ENCODE peak calls at places on chromosome 15, in five cellular contexts. One of them, this sample, is unnamed.
A peak's percentile ranks its signal among the peaks of the same experiment; 100 is the strongest.

GRCh38 chr15:40334941-40335795 is 5.6 kb downstream of the CCDC9B start:
- DNase-seq in endodermal cell: no peak
- DNase-seq in astrocyte: no peak
- DNase-seq in right atrium auricular region: no peak
- DNase-seq in ovary: no peak
- DNase-seq in this sample: no peak

GRCh38 chr15:45179221-45179985 is 8.4 kb downstream of the SHF start:
- DNase-seq in endodermal cell: peak; percentile 91
- DNase-seq in astrocyte: no peak
- DNase-seq in right atrium auricular region: no peak
- DNase-seq in ovary: no peak
- DNase-seq in this sample: no peak

GRCh38 chr15:70815604-70816003 is 38.4 kb downstream of the LARP6 start:
- DNase-seq in endodermal cell: no peak
- DNase-seq in astrocyte: no peak
- DNase-seq in right atrium auricular region: no peak
- DNase-seq in ovary: no peak
- DNase-seq in this sample: no peak

GRCh38 chr15:69753867-69754266 is 301.2 kb downstream of the RPLP1 start:
- DNase-seq in endodermal cell: no peak
- DNase-seq in astrocyte: no peak
- DNase-seq in right atrium auricular region: no peak
- DNase-seq in ovary: no peak
- DNase-seq in this sample: no peak

GRCh38 chr15:92118162-92118935 is 264.8 kb downstream of the SLCO3A1 start:
- DNase-seq in endodermal cell: peak; percentile 66
- DNase-seq in astrocyte: peak; percentile 45
- DNase-seq in right atrium auricular region: no peak
- DNase-seq in ovary: no peak
- DNase-seq in this sample: no peak

GRCh38 chr15:39908186-39908585 is 11.9 kb downstream of the GPR176 start:
- DNase-seq in endodermal cell: no peak
- DNase-seq in astrocyte: peak; percentile 87
- DNase-seq in right atrium auricular region: no peak
- DNase-seq in ovary: no peak
- DNase-seq in this sample: no peak

GRCh38 chr15:74920472-74920871 is 13.8 kb upstream of the FAM219B start:
- DNase-seq in endodermal cell: no peak
- DNase-seq in astrocyte: no peak
- DNase-seq in right atrium auricular region: no peak
- DNase-seq in ovary: peak; percentile 4
- DNase-seq in this sample: no peak

GRCh38 chr15:69719527-69719926 is 266.9 kb downstream of the RPLP1 start:
- DNase-seq in endodermal cell: no peak
- DNase-seq in astrocyte: peak; percentile 34
- DNase-seq in right atrium auricular region: no peak
- DNase-seq in ovary: no peak
- DNase-seq in this sample: no peak

GRCh38 chr15:55276324-55276723 is 13.3 kb downstream of the RAB27A start:
- DNase-seq in endodermal cell: no peak
- DNase-seq in astrocyte: no peak
- DNase-seq in right atrium auricular region: no peak
- DNase-seq in ovary: no peak
- DNase-seq in this sample: no peak

GRCh38 chr15:75036269-75036668 is 12.9 kb downstream of the PPCDC start:
- DNase-seq in endodermal cell: peak; percentile 91
- DNase-seq in astrocyte: no peak
- DNase-seq in right atrium auricular region: no peak
- DNase-seq in ovary: no peak
- DNase-seq in this sample: no peak

GRCh38 chr15:40960926-40961325 is 7.7 kb downstream of the CHAC1 start:
- DNase-seq in endodermal cell: no peak
- DNase-seq in astrocyte: no peak
- DNase-seq in right atrium auricular region: no peak
- DNase-seq in ovary: no peak
- DNase-seq in this sample: no peak

GRCh38 chr15:55627730-55628368 is 39.7 kb upstream of the PYGO1 start:
- DNase-seq in endodermal cell: peak; percentile 52
- DNase-seq in astrocyte: peak; percentile 92
- DNase-seq in right atrium auricular region: no peak
- DNase-seq in ovary: no peak
- DNase-seq in this sample: no peak

GRCh38 chr15:67880651-67881182 is 40.9 kb upstream of the RNU6-1 start:
- DNase-seq in endodermal cell: no peak
- DNase-seq in astrocyte: peak; percentile 39
- DNase-seq in right atrium auricular region: no peak
- DNase-seq in ovary: no peak
- DNase-seq in this sample: no peak

DNA sequence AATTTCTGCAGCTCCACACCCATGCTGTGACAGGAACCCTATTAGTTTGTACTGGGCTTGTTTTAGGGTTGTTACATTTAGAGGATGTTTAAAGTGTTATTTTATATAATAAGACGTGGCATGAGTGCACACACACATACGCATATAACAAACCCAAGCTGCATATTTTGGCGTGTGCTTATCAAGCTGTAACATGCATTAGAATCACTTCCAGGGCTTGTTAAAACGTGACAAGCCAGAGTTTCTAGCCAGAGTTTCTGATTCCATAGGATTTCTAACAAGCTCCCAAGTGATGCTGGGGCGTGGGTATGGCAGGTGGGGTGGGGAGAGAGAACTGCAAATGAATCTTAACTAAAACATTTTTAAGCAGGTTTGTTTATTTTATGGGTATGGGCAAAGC is 17.4 kb downstream of the ONECUT1 start:
- DNase-seq in endodermal cell: peak; percentile 7
- DNase-seq in astrocyte: no peak
- DNase-seq in right atrium auricular region: no peak
- DNase-seq in ovary: no peak
- DNase-seq in this sample: no peak
- H3K27me3 ChIP-seq in endodermal cell: no peaks in the 10 kb centered on the region
- H3K27me3 ChIP-seq in astrocyte: peaks cover 19% of the 10 kb centered on the region
- H3K27me3 ChIP-seq in right atrium auricular region: no peaks in the 10 kb centered on the region
- H3K27me3 ChIP-seq in ovary: no peaks in the 10 kb centered on the region
- H3K27me3 ChIP-seq in this sample: peaks cover 2% of the 10 kb centered on the region

GRCh38 chr15:90895571-90896117 is 7.5 kb upstream of the MAN2A2 start:
- DNase-seq in endodermal cell: peak; percentile 66
- DNase-seq in astrocyte: no peak
- DNase-seq in right atrium auricular region: no peak
- DNase-seq in ovary: no peak
- DNase-seq in this sample: no peak
- TF ChIP-seq CTCF in endodermal cell: peak; percentile 40
- TF ChIP-seq CTCF in astrocyte: peak; percentile 14
- TF ChIP-seq CTCF in right atrium auricular region: no peak
- TF ChIP-seq CTCF in ovary: no peak
- TF ChIP-seq CTCF in this sample: no peak

GRCh38 chr15:101615986-101616848 is 36.0 kb downstream of the TM2D3 start:
- DNase-seq in endodermal cell: peak; percentile 89
- DNase-seq in astrocyte: peak; percentile 63
- DNase-seq in right atrium auricular region: peak; percentile 77
- DNase-seq in ovary: peak; percentile 84
- DNase-seq in this sample: no peak
- H3K4me3 ChIP-seq in endodermal cell: no peak overlapping the region
- H3K4me3 ChIP-seq in astrocyte: peak overlapping the region; percentile 36
- H3K4me3 ChIP-seq in right atrium auricular region: no peak overlapping the region
- H3K4me3 ChIP-seq in ovary: no peak overlapping the region
- H3K4me3 ChIP-seq in this sample: no peak overlapping the region

DNA sequence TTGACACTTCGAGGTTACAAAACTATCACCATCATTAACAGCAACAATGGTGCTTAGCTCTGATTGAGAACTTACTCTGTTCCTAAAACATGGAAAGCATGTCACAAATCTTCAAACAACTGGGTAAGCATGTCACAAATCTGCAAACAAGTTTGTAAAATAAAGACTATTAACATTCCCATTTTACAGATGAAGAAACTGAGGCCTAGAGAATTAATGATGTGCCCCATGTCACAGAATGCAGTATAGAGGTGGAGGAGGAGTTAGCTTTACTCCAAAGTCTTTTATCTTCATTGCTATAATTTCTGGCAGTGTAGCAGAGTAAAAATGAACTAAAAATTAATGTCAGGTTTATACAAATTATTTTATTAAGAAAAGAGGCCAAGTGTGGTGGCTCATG is 73.4 kb downstream of the NR2F2 start:
- DNase-seq in endodermal cell: no peak
- DNase-seq in astrocyte: no peak
- DNase-seq in right atrium auricular region: no peak
- DNase-seq in ovary: no peak
- DNase-seq in this sample: no peak
- H3K27me3 ChIP-seq in endodermal cell: peaks cover 96% of the 10 kb centered on the region
- H3K27me3 ChIP-seq in astrocyte: peaks cover 30% of the 10 kb centered on the region
- H3K27me3 ChIP-seq in right atrium auricular region: peaks cover 7% of the 10 kb centered on the region
- H3K27me3 ChIP-seq in ovary: no peaks in the 10 kb centered on the region
- H3K27me3 ChIP-seq in this sample: no peaks in the 10 kb centered on the region

DNA sequence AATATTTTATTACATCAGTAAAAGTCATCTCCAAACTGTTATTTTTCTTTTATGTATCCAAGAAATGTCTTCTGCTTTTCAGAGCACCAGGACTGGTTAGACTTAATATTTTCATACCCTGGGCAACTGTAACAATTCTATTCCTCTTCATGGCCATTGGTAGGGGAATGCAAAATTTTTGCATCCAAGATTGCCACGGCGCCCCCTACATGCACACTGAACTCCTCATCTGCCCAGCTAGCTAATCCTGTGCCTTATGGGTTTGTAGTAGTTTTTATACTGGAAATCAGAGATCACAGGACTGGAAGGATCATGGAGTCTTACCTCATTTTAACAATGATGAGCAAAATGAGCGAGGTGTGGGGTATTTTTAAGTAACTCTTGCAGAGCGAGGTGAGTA is 74.2 kb downstream of the CRTC3 start:
- DNase-seq in endodermal cell: peak; percentile 53
- DNase-seq in astrocyte: no peak
- DNase-seq in right atrium auricular region: no peak
- DNase-seq in ovary: no peak
- DNase-seq in this sample: no peak
- TF ChIP-seq CTCF in endodermal cell: peak; percentile 73
- TF ChIP-seq CTCF in astrocyte: peak; percentile 21
- TF ChIP-seq CTCF in right atrium auricular region: peak; percentile 54
- TF ChIP-seq CTCF in ovary: no peak
- TF ChIP-seq CTCF in this sample: peak; percentile 56

GRCh38 chr15:88897456-88898194 is 2.3 kb upstream of the HAPLN3 start:
- DNase-seq in endodermal cell: peak; percentile 77
- DNase-seq in astrocyte: peak; percentile 76
- DNase-seq in right atrium auricular region: peak; percentile 90
- DNase-seq in ovary: peak; percentile 88
- DNase-seq in this sample: no peak
- H3K4me3 ChIP-seq in endodermal cell: no peak overlapping the region
- H3K4me3 ChIP-seq in astrocyte: no peak overlapping the region
- H3K4me3 ChIP-seq in right atrium auricular region: no peak overlapping the region
- H3K4me3 ChIP-seq in ovary: no peak overlapping the region
- H3K4me3 ChIP-seq in this sample: no peak overlapping the region

GRCh38 chr15:66004618-66005262 is 135.4 kb downstream of the RAB11A start:
- DNase-seq in endodermal cell: peak; percentile 85
- DNase-seq in astrocyte: peak; percentile 12
- DNase-seq in right atrium auricular region: no peak
- DNase-seq in ovary: peak; percentile 28
- DNase-seq in this sample: no peak

GRCh38 chr15:66006986-66007385 is 137.7 kb downstream of the RAB11A start:
- DNase-seq in endodermal cell: no peak
- DNase-seq in astrocyte: peak; percentile 8
- DNase-seq in right atrium auricular region: no peak
- DNase-seq in ovary: no peak
- DNase-seq in this sample: no peak

GRCh38 chr15:65998486-65998885 is 129.2 kb downstream of the RAB11A start:
- DNase-seq in endodermal cell: no peak
- DNase-seq in astrocyte: no peak
- DNase-seq in right atrium auricular region: no peak
- DNase-seq in ovary: no peak
- DNase-seq in this sample: no peak

GRCh38 chr15:65996901-65997300 is 127.6 kb downstream of the RAB11A start:
- DNase-seq in endodermal cell: no peak
- DNase-seq in astrocyte: no peak
- DNase-seq in right atrium auricular region: no peak
- DNase-seq in ovary: no peak
- DNase-seq in this sample: no peak

DNA sequence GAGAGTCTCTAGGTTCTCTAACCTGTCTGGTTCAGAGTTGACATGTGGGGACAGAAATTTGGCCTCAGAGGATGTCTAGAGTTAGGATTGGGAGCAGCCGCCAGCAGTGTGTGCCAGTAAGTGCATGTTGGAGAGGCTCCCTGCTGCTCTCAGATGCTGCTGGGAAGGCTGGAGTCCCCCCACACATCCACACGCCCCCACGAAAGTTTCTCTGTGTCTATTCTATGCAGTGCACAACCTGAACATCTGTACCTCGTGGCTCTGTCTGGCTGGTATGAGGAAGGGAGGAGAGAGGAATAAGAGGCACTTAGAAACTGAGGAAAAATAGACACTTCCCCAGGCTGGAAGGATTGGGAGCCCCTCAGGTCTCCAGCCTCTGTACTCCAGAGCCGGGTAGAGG is 131.8 kb downstream of the RAB11A start:
- DNase-seq in endodermal cell: no peak
- DNase-seq in astrocyte: no peak
- DNase-seq in right atrium auricular region: no peak
- DNase-seq in ovary: no peak
- DNase-seq in this sample: no peak
- H3K27me3 ChIP-seq in endodermal cell: no peaks in the 10 kb centered on the region
- H3K27me3 ChIP-seq in astrocyte: peaks cover 15% of the 10 kb centered on the region
- H3K27me3 ChIP-seq in right atrium auricular region: no peaks in the 10 kb centered on the region
- H3K27me3 ChIP-seq in ovary: no peaks in the 10 kb centered on the region
- H3K27me3 ChIP-seq in this sample: no peaks in the 10 kb centered on the region